ENCODE peak calls at places on chromosomes 16 and 17, in seven cellular contexts. One of them, this sample, is unnamed.

GRCh38 chr17:75634376-75634740 is 1.1 kb downstream of the SMIM5 start:
- DNase-seq in stimulated activated CD4-positive, alpha-beta T cell treated with anti-CD3 and anti-CD28 coated beads, Interleukin-15, amount 100 ng/mL, for 1 hour: no peak
- DNase-seq in cardiac fibroblast: no peak
- DNase-seq in posterior vena cava: no peak
- DNase-seq in GM23338: no peak
- DNase-seq in tibial nerve: no peak
- DNase-seq in OCI-LY7: no peak
- DNase-seq in this sample: no peak

GRCh38 chr17:38800237-38800760 is 943 bp upstream of the PIP4K2B start:
- DNase-seq in stimulated activated CD4-positive, alpha-beta T cell treated with anti-CD3 and anti-CD28 coated beads, Interleukin-15, amount 100 ng/mL, for 1 hour: no peak
- DNase-seq in cardiac fibroblast: no peak
- DNase-seq in posterior vena cava: no peak
- DNase-seq in GM23338: peak
- DNase-seq in tibial nerve: no peak
- DNase-seq in OCI-LY7: no peak
- DNase-seq in this sample: no peak

GRCh38 chr17:65191805-65192740 is 54.9 kb downstream of the RGS9 start:
- DNase-seq in stimulated activated CD4-positive, alpha-beta T cell treated with anti-CD3 and anti-CD28 coated beads, Interleukin-15, amount 100 ng/mL, for 1 hour: no peak
- DNase-seq in cardiac fibroblast: peak
- DNase-seq in posterior vena cava: no peak
- DNase-seq in GM23338: no peak
- DNase-seq in tibial nerve: no peak
- DNase-seq in OCI-LY7: no peak
- DNase-seq in this sample: no peak

GRCh38 chr16:56413381-56413780 is 12.0 kb downstream of the AMFR start:
- DNase-seq in stimulated activated CD4-positive, alpha-beta T cell treated with anti-CD3 and anti-CD28 coated beads, Interleukin-15, amount 100 ng/mL, for 1 hour: no peak
- DNase-seq in cardiac fibroblast: no peak
- DNase-seq in posterior vena cava: no peak
- DNase-seq in GM23338: no peak
- DNase-seq in tibial nerve: no peak
- DNase-seq in OCI-LY7: no peak
- DNase-seq in this sample: no peak

GRCh38 chr17:77242118-77242800 is 101.5 kb downstream of the SEC14L1 start:
- DNase-seq in stimulated activated CD4-positive, alpha-beta T cell treated with anti-CD3 and anti-CD28 coated beads, Interleukin-15, amount 100 ng/mL, for 1 hour: no peak
- DNase-seq in cardiac fibroblast: no peak
- DNase-seq in posterior vena cava: no peak
- DNase-seq in GM23338: no peak
- DNase-seq in tibial nerve: no peak
- DNase-seq in OCI-LY7: peak
- DNase-seq in this sample: no peak

GRCh38 chr17:50887705-50888245 is 21.6 kb upstream of the TOB1 start:
- DNase-seq in stimulated activated CD4-positive, alpha-beta T cell treated with anti-CD3 and anti-CD28 coated beads, Interleukin-15, amount 100 ng/mL, for 1 hour: no peak
- DNase-seq in cardiac fibroblast: no peak
- DNase-seq in posterior vena cava: no peak
- DNase-seq in GM23338: no peak
- DNase-seq in tibial nerve: no peak
- DNase-seq in OCI-LY7: no peak
- DNase-seq in this sample: no peak

GRCh38 chr17:78040561-78041400 is 82.3 kb downstream of the TNRC6C start:
- DNase-seq in stimulated activated CD4-positive, alpha-beta T cell treated with anti-CD3 and anti-CD28 coated beads, Interleukin-15, amount 100 ng/mL, for 1 hour: no peak
- DNase-seq in cardiac fibroblast: peak
- DNase-seq in posterior vena cava: peak
- DNase-seq in GM23338: peak
- DNase-seq in tibial nerve: no peak
- DNase-seq in OCI-LY7: no peak
- DNase-seq in this sample: no peak

GRCh38 chr17:79042421-79043190 is 18.6 kb downstream of the C1QTNF1 start:
- DNase-seq in stimulated activated CD4-positive, alpha-beta T cell treated with anti-CD3 and anti-CD28 coated beads, Interleukin-15, amount 100 ng/mL, for 1 hour: peak
- DNase-seq in cardiac fibroblast: peak
- DNase-seq in posterior vena cava: peak
- DNase-seq in GM23338: peak
- DNase-seq in tibial nerve: peak
- DNase-seq in OCI-LY7: peak
- DNase-seq in this sample: peak

GRCh38 chr17:43734376-43734775 is 24.2 kb downstream of the SOST start:
- DNase-seq in stimulated activated CD4-positive, alpha-beta T cell treated with anti-CD3 and anti-CD28 coated beads, Interleukin-15, amount 100 ng/mL, for 1 hour: no peak
- DNase-seq in cardiac fibroblast: peak
- DNase-seq in posterior vena cava: no peak
- DNase-seq in GM23338: no peak
- DNase-seq in tibial nerve: no peak
- DNase-seq in OCI-LY7: no peak
- DNase-seq in this sample: no peak

GRCh38 chr17:79917902-79918484 is 78.8 kb upstream of the CBX4 start:
- DNase-seq in stimulated activated CD4-positive, alpha-beta T cell treated with anti-CD3 and anti-CD28 coated beads, Interleukin-15, amount 100 ng/mL, for 1 hour: no peak
- DNase-seq in cardiac fibroblast: no peak
- DNase-seq in posterior vena cava: no peak
- DNase-seq in GM23338: peak
- DNase-seq in tibial nerve: no peak
- DNase-seq in OCI-LY7: no peak
- DNase-seq in this sample: no peak

GRCh38 chr17:42246515-42246914 is 29.7 kb downstream of the STAT5B start:
- DNase-seq in stimulated activated CD4-positive, alpha-beta T cell treated with anti-CD3 and anti-CD28 coated beads, Interleukin-15, amount 100 ng/mL, for 1 hour: no peak
- DNase-seq in cardiac fibroblast: no peak
- DNase-seq in posterior vena cava: no peak
- DNase-seq in GM23338: no peak
- DNase-seq in tibial nerve: no peak
- DNase-seq in OCI-LY7: no peak
- DNase-seq in this sample: no peak

GRCh38 chr17:77690271-77691161 is 268.0 kb upstream of the TNRC6C start:
- DNase-seq in stimulated activated CD4-positive, alpha-beta T cell treated with anti-CD3 and anti-CD28 coated beads, Interleukin-15, amount 100 ng/mL, for 1 hour: no peak
- DNase-seq in cardiac fibroblast: no peak
- DNase-seq in posterior vena cava: no peak
- DNase-seq in GM23338: no peak
- DNase-seq in tibial nerve: no peak
- DNase-seq in OCI-LY7: peak
- DNase-seq in this sample: no peak

GRCh38 chr17:73045722-73046121 is 46.8 kb downstream of the SLC39A11 start:
- DNase-seq in stimulated activated CD4-positive, alpha-beta T cell treated with anti-CD3 and anti-CD28 coated beads, Interleukin-15, amount 100 ng/mL, for 1 hour: no peak
- DNase-seq in cardiac fibroblast: no peak
- DNase-seq in posterior vena cava: peak
- DNase-seq in GM23338: no peak
- DNase-seq in tibial nerve: no peak
- DNase-seq in OCI-LY7: no peak
- DNase-seq in this sample: no peak

GRCh38 chr16:2532494-2533141 is 1.4 kb upstream of the CEMP1 start:
- DNase-seq in stimulated activated CD4-positive, alpha-beta T cell treated with anti-CD3 and anti-CD28 coated beads, Interleukin-15, amount 100 ng/mL, for 1 hour: no peak
- DNase-seq in cardiac fibroblast: peak
- DNase-seq in posterior vena cava: peak
- DNase-seq in GM23338: peak
- DNase-seq in tibial nerve: peak
- DNase-seq in OCI-LY7: peak
- DNase-seq in this sample: no peak

GRCh38 chr16:67481561-67482259 is 753 bp upstream of the ATP6V0D1 start:
- DNase-seq in stimulated activated CD4-positive, alpha-beta T cell treated with anti-CD3 and anti-CD28 coated beads, Interleukin-15, amount 100 ng/mL, for 1 hour: peak
- DNase-seq in cardiac fibroblast: peak
- DNase-seq in posterior vena cava: no peak
- DNase-seq in GM23338: peak
- DNase-seq in tibial nerve: no peak
- DNase-seq in OCI-LY7: peak
- DNase-seq in this sample: no peak

GRCh38 chr16:29809850-29810698 is 1.9 kb upstream of the PRRT2 start:
- DNase-seq in stimulated activated CD4-positive, alpha-beta T cell treated with anti-CD3 and anti-CD28 coated beads, Interleukin-15, amount 100 ng/mL, for 1 hour: no peak
- DNase-seq in cardiac fibroblast: no peak
- DNase-seq in posterior vena cava: no peak
- DNase-seq in GM23338: peak
- DNase-seq in tibial nerve: no peak
- DNase-seq in OCI-LY7: peak
- DNase-seq in this sample: no peak

GRCh38 chr16:24685539-24686432 is 43.7 kb upstream of the TNRC6A start:
- DNase-seq in stimulated activated CD4-positive, alpha-beta T cell treated with anti-CD3 and anti-CD28 coated beads, Interleukin-15, amount 100 ng/mL, for 1 hour: no peak
- DNase-seq in cardiac fibroblast: peak
- DNase-seq in posterior vena cava: peak
- DNase-seq in GM23338: peak
- DNase-seq in tibial nerve: peak
- DNase-seq in OCI-LY7: no peak
- DNase-seq in this sample: no peak

GRCh38 chr16:102060-102855 is 24.2 kb downstream of the MPG start:
- DNase-seq in stimulated activated CD4-positive, alpha-beta T cell treated with anti-CD3 and anti-CD28 coated beads, Interleukin-15, amount 100 ng/mL, for 1 hour: no peak
- DNase-seq in cardiac fibroblast: peak
- DNase-seq in posterior vena cava: no peak
- DNase-seq in GM23338: no peak
- DNase-seq in tibial nerve: peak
- DNase-seq in OCI-LY7: no peak
- DNase-seq in this sample: no peak

GRCh38 chr17:35931794-35932419 is 1.3 kb upstream of the RDM1 start:
- DNase-seq in stimulated activated CD4-positive, alpha-beta T cell treated with anti-CD3 and anti-CD28 coated beads, Interleukin-15, amount 100 ng/mL, for 1 hour: no peak
- DNase-seq in cardiac fibroblast: peak
- DNase-seq in posterior vena cava: no peak
- DNase-seq in GM23338: no peak
- DNase-seq in tibial nerve: no peak
- DNase-seq in OCI-LY7: no peak
- DNase-seq in this sample: no peak

GRCh38 chr17:7215652-7216139 is 3.9 kb downstream of the DLG4 start:
- DNase-seq in stimulated activated CD4-positive, alpha-beta T cell treated with anti-CD3 and anti-CD28 coated beads, Interleukin-15, amount 100 ng/mL, for 1 hour: no peak
- DNase-seq in cardiac fibroblast: no peak
- DNase-seq in posterior vena cava: no peak
- DNase-seq in GM23338: peak
- DNase-seq in tibial nerve: no peak
- DNase-seq in OCI-LY7: peak
- DNase-seq in this sample: no peak

GRCh38 chr16:14087590-14088154 is 16.6 kb downstream of the MRTFB start:
- DNase-seq in stimulated activated CD4-positive, alpha-beta T cell treated with anti-CD3 and anti-CD28 coated beads, Interleukin-15, amount 100 ng/mL, for 1 hour: no peak
- DNase-seq in cardiac fibroblast: no peak
- DNase-seq in posterior vena cava: no peak
- DNase-seq in GM23338: no peak
- DNase-seq in tibial nerve: no peak
- DNase-seq in OCI-LY7: no peak
- DNase-seq in this sample: no peak

GRCh38 chr17:64635647-64636305 is 26.3 kb downstream of the SMURF2 start:
- DNase-seq in stimulated activated CD4-positive, alpha-beta T cell treated with anti-CD3 and anti-CD28 coated beads, Interleukin-15, amount 100 ng/mL, for 1 hour: no peak
- DNase-seq in cardiac fibroblast: peak
- DNase-seq in posterior vena cava: no peak
- DNase-seq in GM23338: no peak
- DNase-seq in tibial nerve: no peak
- DNase-seq in OCI-LY7: no peak
- DNase-seq in this sample: no peak

GRCh38 chr17:7610641-7611040 is 4.1 kb downstream of the FXR2 start:
- DNase-seq in stimulated activated CD4-positive, alpha-beta T cell treated with anti-CD3 and anti-CD28 coated beads, Interleukin-15, amount 100 ng/mL, for 1 hour: no peak
- DNase-seq in cardiac fibroblast: no peak
- DNase-seq in posterior vena cava: no peak
- DNase-seq in GM23338: no peak
- DNase-seq in tibial nerve: no peak
- DNase-seq in OCI-LY7: no peak
- DNase-seq in this sample: no peak

GRCh38 chr16:2339521-2340484 is 725 bp downstream of the ABCA3 start:
- DNase-seq in stimulated activated CD4-positive, alpha-beta T cell treated with anti-CD3 and anti-CD28 coated beads, Interleukin-15, amount 100 ng/mL, for 1 hour: peak
- DNase-seq in cardiac fibroblast: peak
- DNase-seq in posterior vena cava: peak
- DNase-seq in GM23338: peak
- DNase-seq in tibial nerve: no peak
- DNase-seq in OCI-LY7: no peak
- DNase-seq in this sample: no peak

GRCh38 chr16:25256821-25257503 is 683 bp downstream of the ZKSCAN2 start:
- DNase-seq in stimulated activated CD4-positive, alpha-beta T cell treated with anti-CD3 and anti-CD28 coated beads, Interleukin-15, amount 100 ng/mL, for 1 hour: no peak
- DNase-seq in cardiac fibroblast: no peak
- DNase-seq in posterior vena cava: no peak
- DNase-seq in GM23338: peak
- DNase-seq in tibial nerve: no peak
- DNase-seq in OCI-LY7: peak
- DNase-seq in this sample: no peak

GRCh38 chr16:85553436-85554113 is 59.5 kb upstream of the GSE1 start:
- DNase-seq in stimulated activated CD4-positive, alpha-beta T cell treated with anti-CD3 and anti-CD28 coated beads, Interleukin-15, amount 100 ng/mL, for 1 hour: peak
- DNase-seq in cardiac fibroblast: peak
- DNase-seq in posterior vena cava: peak
- DNase-seq in GM23338: peak
- DNase-seq in tibial nerve: peak
- DNase-seq in OCI-LY7: peak
- DNase-seq in this sample: no peak

GRCh38 chr16:4803479-4804243 is 1.2 kb upstream of the ROGDI start:
- DNase-seq in stimulated activated CD4-positive, alpha-beta T cell treated with anti-CD3 and anti-CD28 coated beads, Interleukin-15, amount 100 ng/mL, for 1 hour: no peak
- DNase-seq in cardiac fibroblast: no peak
- DNase-seq in posterior vena cava: no peak
- DNase-seq in GM23338: no peak
- DNase-seq in tibial nerve: no peak
- DNase-seq in OCI-LY7: no peak
- DNase-seq in this sample: no peak

GRCh38 chr16:88857728-88858339 is 907 bp downstream of the TRAPPC2L start:
- DNase-seq in stimulated activated CD4-positive, alpha-beta T cell treated with anti-CD3 and anti-CD28 coated beads, Interleukin-15, amount 100 ng/mL, for 1 hour: peak
- DNase-seq in cardiac fibroblast: peak
- DNase-seq in posterior vena cava: peak
- DNase-seq in GM23338: peak
- DNase-seq in tibial nerve: peak
- DNase-seq in OCI-LY7: peak
- DNase-seq in this sample: no peak

GRCh38 chr16:87288753-87289362 is 28.3 kb downstream of the C16orf95 start:
- DNase-seq in stimulated activated CD4-positive, alpha-beta T cell treated with anti-CD3 and anti-CD28 coated beads, Interleukin-15, amount 100 ng/mL, for 1 hour: no peak
- DNase-seq in cardiac fibroblast: no peak
- DNase-seq in posterior vena cava: no peak
- DNase-seq in GM23338: no peak
- DNase-seq in tibial nerve: no peak
- DNase-seq in OCI-LY7: no peak
- DNase-seq in this sample: no peak

GRCh38 chr16:85699628-85700027 is 10.9 kb upstream of the GINS2 start:
- DNase-seq in stimulated activated CD4-positive, alpha-beta T cell treated with anti-CD3 and anti-CD28 coated beads, Interleukin-15, amount 100 ng/mL, for 1 hour: no peak
- DNase-seq in cardiac fibroblast: peak
- DNase-seq in posterior vena cava: no peak
- DNase-seq in GM23338: no peak
- DNase-seq in tibial nerve: no peak
- DNase-seq in OCI-LY7: no peak
- DNase-seq in this sample: no peak

This sample was measured in D721Med.